ENCODE peak calls at places on chromosome X, in five cellular contexts. J is transverse colon; K is right lobe of liver; Z is naive thymus-derived CD4-positive, alpha-beta T cell; A is lung. B is an unnamed sample. For H3K4me1, the result is how much of the 10 kb centered on the place peaks cover.

GRCh38 chrX:78455901-78456300 is 128.5 kb upstream of the CYSLTR1 start:
- DNase-seq in Z (no peak), A (no peak), J (no peak), K (no peak), B (no peak)

GRCh38 chrX:74613350-74614192 is 853 bp downstream of the RLIM start:
- DNase-seq in A (no peak), K (no peak), J (peak), Z (no peak), B (no peak)

GRCh38 chrX:69505772-69506616 is 1.9 kb downstream of the NALF2 start:
- DNase-seq in A (peak), Z (no peak), K (no peak), J (no peak), B (no peak)

GRCh38 chrX:35919536-35920309 is at the start of gene CFAP47:
- DNase-seq in J (peak), Z (no peak), K (no peak), A (peak), B (no peak)

GRCh38 chrX:74492720-74493201 is 71.5 kb downstream of the SLC16A2 start:
- DNase-seq in A (no peak), Z (no peak), K (no peak), J (no peak), B (no peak)

GRCh38 chrX:130120321-130120731 is 10.0 kb upstream of the ELF4 start:
- DNase-seq in K (no peak), Z (no peak), J (no peak), A (no peak), B (peak)

GRCh38 chrX:126770179-126770578 is 49.4 kb upstream of the PRR32 start:
- DNase-seq in J (no peak), Z (no peak), K (no peak), A (no peak), B (no peak)

GRCh38 chrX:134985479-134985878 is 5.3 kb upstream of the SMIM10 start:
- DNase-seq in A (no peak), K (no peak), J (no peak), Z (no peak), B (no peak)

GRCh38 chrX:101219116-101219839 is at the start of gene DRP2:
- DNase-seq in K (no peak), Z (no peak), J (no peak), A (no peak), B (no peak)

GRCh38 chrX:16188687-16189086 is 21.4 kb downstream of the MAGEB17 start:
- DNase-seq in J (no peak), K (no peak), Z (no peak), A (no peak), B (no peak)

GRCh38 chrX:123077671-123078070 is 106.4 kb upstream of the GRIA3 start:
- DNase-seq in K (no peak), A (no peak), Z (no peak), J (no peak), B (no peak)
- H3K4me1 ChIP-seq in K (under half), A (under half), Z (under half), J (under half), B (under half)

GRCh38 chrX:68429216-68429615 is 4.1 kb downstream of the OPHN1 start:
- DNase-seq in K (no peak), Z (no peak), J (no peak), A (no peak), B (no peak)
- H3K4me1 ChIP-seq in K (under half), Z (under half), J (under half), A (under half), B (under half)

GRCh38 chrX:40083979-40084359 is 13.8 kb downstream of the BCOR start:
- DNase-seq in Z (no peak), K (peak), J (no peak), A (no peak), B (no peak)

GRCh38 chrX:40085086-40085551 is 12.6 kb downstream of the BCOR start:
- DNase-seq in Z (no peak), K (no peak), A (no peak), J (no peak), B (no peak)

GRCh38 chrX:40085714-40086113 is 12.0 kb downstream of the BCOR start:
- DNase-seq in K (peak), A (no peak), Z (no peak), J (no peak), B (no peak)

GRCh38 chrX:40083120-40083978 is 14.4 kb downstream of the BCOR start:
- DNase-seq in Z (no peak), J (no peak), A (no peak), K (peak), B (peak)

DNA sequence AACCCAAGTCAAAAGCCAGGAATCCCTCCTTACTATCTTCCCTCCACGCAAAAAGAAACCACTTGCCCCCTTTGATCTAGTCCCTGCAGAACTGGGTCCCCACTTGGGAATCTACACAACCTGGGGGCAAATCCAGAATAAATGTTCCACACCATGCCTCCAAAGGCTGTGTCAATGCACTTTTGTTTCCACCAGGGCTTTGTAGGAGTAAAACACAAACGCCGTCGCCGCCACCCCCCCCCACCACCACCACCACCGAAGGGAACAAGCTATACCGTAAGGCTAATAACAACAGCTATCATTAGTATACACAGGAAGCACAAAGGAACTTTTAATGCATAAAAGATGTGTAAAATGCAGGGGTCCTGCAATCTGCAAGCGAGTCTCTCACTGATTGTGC is 13.3 kb downstream of the BCOR start:
- DNase-seq in Z (no peak), K (no peak), J (no peak), A (no peak), B (no peak)
- H3K4me1 ChIP-seq in Z (under half), K (under half), J (under half), A (under half), B (half or more)

DNA sequence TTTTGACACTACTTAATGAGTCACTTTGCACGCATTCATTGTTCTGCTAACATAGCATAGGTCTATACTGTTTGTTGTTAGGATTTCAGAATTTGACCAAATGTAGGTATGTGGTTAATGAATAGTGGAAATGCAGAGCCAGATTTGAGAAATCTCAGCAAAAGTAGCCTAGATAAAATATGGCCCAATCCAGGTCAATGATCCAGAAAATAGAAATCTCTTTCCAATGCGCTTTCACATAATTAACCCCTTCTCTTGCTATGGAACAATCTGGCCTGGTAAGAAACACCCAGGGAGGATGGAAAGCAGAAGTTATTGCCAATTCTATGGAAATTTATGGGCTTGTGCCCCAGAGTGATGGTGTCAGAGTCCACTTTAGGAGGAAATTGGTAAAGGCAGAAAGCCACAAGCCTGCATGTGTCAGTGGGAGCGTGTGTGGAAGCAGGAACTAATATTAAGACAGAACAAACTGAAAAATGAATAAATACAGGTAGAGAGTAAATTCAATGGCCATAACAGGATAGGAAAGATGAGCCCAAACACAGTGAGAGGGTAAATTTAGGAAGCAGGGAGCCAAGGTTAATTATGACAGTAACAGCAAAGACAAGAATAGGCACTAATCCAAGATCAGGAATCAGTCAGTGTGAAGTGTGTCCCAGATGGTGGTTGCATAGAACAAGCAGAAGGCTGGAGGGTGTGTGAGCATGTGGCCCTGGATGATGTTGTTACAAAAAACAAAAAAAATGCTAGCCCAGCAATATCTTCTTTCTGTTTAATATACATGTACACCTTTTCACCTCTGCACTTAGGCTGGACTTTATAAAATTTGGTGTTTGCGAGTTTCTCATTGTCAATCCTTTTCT is 102.9 kb downstream of the SYTL5 start:
- DNase-seq in A (no peak), J (peak), K (no peak), Z (no peak), B (no peak)
- H3K4me1 ChIP-seq in A (under half), J (under half), K (under half), Z (under half), B (under half)

DNA sequence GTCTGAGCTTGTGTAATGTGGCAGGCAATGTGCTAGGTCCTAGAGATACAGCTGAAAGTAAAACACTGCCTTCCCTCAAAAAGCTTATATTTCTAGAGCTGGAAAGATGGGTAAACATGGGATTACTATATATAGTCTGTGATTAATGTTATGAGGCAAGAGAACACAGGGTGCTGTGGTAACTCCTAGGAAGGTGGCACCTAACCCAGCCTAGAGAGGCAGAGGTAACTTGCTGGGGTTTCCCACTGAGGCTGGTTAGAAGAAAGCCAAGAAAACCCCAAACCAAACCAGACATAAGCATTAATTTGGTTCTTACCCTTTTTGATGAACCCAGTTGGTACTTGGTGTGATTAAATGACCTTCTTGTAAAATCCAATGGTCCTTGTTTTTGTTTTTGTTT is 315.0 kb downstream of the PPP1R2C start:
- DNase-seq in A (no peak), K (no peak), Z (no peak), J (no peak), B (no peak)
- H3K4me1 ChIP-seq in A (under half), K (under half), Z (under half), J (under half), B (under half)

DNA sequence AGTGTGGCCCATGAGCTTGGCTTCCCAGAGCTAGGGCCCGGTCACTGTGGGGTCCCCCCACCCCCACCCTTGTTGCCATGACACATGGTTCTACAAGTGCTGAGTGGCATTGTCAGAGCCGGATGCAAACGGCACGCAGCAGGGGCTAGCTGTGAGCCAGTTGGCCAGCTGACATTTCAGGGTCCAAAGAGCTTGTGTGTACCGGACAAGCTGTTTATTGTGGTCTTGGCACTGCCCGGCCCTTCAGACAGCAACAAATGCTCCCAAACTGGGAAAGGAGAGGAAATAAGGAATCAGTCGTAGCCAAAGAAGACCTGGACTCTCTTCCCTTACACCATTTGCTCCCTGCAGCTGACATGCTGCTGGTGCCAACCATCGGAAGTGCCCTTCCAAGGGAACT is 36.8 kb downstream of the TSC22D3 start:
- DNase-seq in A (no peak), K (peak), J (no peak), Z (no peak), B (no peak)
- H3K4me1 ChIP-seq in A (under half), K (under half), J (under half), Z (under half), B (under half)

DNA sequence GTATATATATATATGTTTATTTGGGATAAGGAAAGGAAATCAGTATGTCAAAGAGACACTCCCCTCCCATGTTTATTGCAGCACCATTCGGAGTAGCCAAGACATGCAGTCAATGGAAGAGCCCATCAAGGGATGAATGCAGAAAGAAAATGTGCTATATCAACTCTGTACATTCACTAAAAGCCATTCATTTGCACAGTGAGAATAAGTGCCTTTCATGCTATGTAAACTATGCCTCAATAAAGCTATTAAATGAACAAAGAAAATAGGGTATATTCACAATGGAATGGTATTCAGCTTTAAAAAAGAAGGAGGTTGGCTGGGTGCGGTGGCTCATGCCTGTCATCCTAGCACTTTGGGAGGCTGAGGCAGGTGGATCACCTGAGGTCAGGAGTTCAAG is 20.3 kb downstream of the CD99 start:
- DNase-seq in Z (no peak), J (no peak), K (no peak), A (no peak), B (no peak)
- H3K4me1 ChIP-seq in Z (under half), J (under half), K (under half), A (under half), B (under half)

GRCh38 chrX:12985336-12985735 is 10.4 kb downstream of the TMSB4X start:
- DNase-seq in A (no peak), Z (no peak), K (no peak), J (no peak), B (no peak)
- H3K4me1 ChIP-seq in A (under half), Z (half or more), K (under half), J (under half), B (under half)

DNA sequence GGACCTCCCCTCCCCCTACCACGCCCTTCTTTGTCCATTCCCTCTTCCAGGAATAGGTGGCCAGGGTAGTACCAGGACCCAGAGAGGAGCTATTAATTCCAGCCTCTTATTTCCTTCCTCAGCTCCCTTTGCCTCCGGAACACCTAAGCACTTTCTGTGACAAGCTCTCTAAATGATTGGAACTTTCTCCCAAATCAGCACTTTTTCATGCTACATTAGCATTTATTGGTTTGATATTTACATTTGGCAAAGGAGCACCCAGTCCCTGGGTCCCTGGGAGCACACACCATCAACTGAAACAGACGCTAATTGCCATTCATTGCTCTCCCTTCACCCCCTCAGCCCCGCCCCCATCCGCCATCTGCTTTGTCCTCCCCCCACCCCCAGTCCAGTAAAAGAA is 182.0 kb upstream of the BCOR start:
- DNase-seq in J (no peak), K (no peak), Z (no peak), A (no peak), B (no peak)
- H3K4me1 ChIP-seq in J (under half), K (under half), Z (under half), A (under half), B (under half)

DNA sequence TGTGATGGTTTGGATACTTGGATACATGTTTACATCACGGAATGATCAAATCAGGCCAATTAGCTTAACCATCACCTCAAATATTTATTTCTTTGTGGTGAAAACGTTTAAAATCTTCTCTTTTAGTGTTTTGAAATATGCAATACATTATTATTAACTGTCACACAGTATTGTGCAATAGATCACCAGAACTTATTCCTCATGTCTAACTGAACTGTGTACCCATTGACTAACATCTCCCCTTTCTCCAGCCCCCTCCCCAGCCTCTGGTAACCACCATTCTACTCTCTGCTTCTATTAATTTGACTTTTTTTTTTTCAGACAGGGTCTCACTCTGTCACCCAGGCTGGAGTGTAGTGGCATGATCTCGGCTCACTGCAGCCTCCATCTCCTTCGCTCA is 471.9 kb downstream of the BCOR start:
- DNase-seq in A (no peak), J (no peak), K (no peak), Z (no peak), B (no peak)
- H3K4me1 ChIP-seq in A (under half), J (under half), K (under half), Z (under half), B (under half)

B was measured in Peyer's patch.